ENCODE peak calls at places on chromosomes 3 and 15, in six cellular contexts. U is heart left ventricle, P is progenitor cell of endocrine pancreas, V is astrocyte of the spinal cord, Z is tibial artery, T is IMR-90. G is an unnamed sample.

GRCh38 chr15:90495067-90495466 is 34.7 kb upstream of the CRTC3 start:
- DNase-seq in V (no peak), T (no peak), Z (no peak), U (no peak), P (no peak), G (no peak)

GRCh38 chr3:177694951-177695350 is 497.7 kb upstream of the TBL1XR1 start:
- DNase-seq in T (no peak), P (no peak), Z (no peak), U (no peak), V (no peak), G (no peak)

GRCh38 chr3:168824107-168824506 is 728.4 kb upstream of the GOLIM4 start:
- DNase-seq in P (no peak), Z (no peak), U (no peak), T (no peak), V (no peak), G (no peak)

GRCh38 chr3:10242182-10243065 is 5.8 kb upstream of the TATDN2 start:
- DNase-seq in V (peak), U (no peak), Z (no peak), T (peak), P (no peak), G (no peak)

GRCh38 chr3:167814441-167814951 is 79.0 kb downstream of the SERPINI1 start:
- DNase-seq in P (no peak), U (peak), T (peak), V (peak), Z (no peak), G (no peak)

GRCh38 chr15:66704019-66704782 is 2.2 kb downstream of the SMAD6 start:
- DNase-seq in U (no peak), Z (no peak), T (no peak), P (no peak), V (no peak), G (no peak)

GRCh38 chr15:28961391-28961790 is 75.6 kb downstream of the APBA2 start:
- DNase-seq in Z (no peak), V (no peak), P (no peak), T (no peak), U (no peak), G (no peak)

GRCh38 chr15:96115642-96116041 is 214.9 kb upstream of the NR2F2 start:
- DNase-seq in V (peak), U (no peak), Z (no peak), T (peak), P (no peak), G (no peak)

GRCh38 chr15:79964232-79964820 is 6.7 kb downstream of the BCL2A1 start:
- DNase-seq in P (no peak), V (no peak), Z (no peak), T (no peak), U (no peak), G (no peak)

GRCh38 chr3:196639517-196640500 is at the start of gene NRROS:
- DNase-seq in T (peak), U (peak), Z (peak), V (peak), P (no peak), G (peak)

GRCh38 chr3:170848294-170848917 is 21.6 kb downstream of the RPL22L1 start:
- DNase-seq in V (peak), T (peak), Z (no peak), P (no peak), U (no peak), G (no peak)

GRCh38 chr3:66195347-66195783 is 25.4 kb upstream of the SLC25A26 start:
- DNase-seq in U (peak), V (peak), P (peak), T (peak), Z (no peak), G (peak)

GRCh38 chr3:25055981-25056380 is 372.1 kb upstream of the RARB start:
- DNase-seq in V (no peak), Z (no peak), P (no peak), T (no peak), U (no peak), G (no peak)

GRCh38 chr3:27105904-27106303 is 263.3 kb downstream of the NEK10 start:
- DNase-seq in Z (no peak), P (no peak), T (no peak), V (peak), U (no peak), G (peak)

GRCh38 chr3:172175254-172175599 is 135.8 kb downstream of the FNDC3B start:
- DNase-seq in Z (no peak), V (no peak), P (no peak), T (no peak), U (no peak), G (no peak)

GRCh38 chr15:57589276-57590073 is 2.2 kb upstream of the MYZAP start:
- DNase-seq in Z (peak), T (no peak), U (no peak), P (no peak), V (no peak), G (no peak)

GRCh38 chr15:89322822-89323221 is 11.8 kb downstream of the POLG start:
- DNase-seq in U (no peak), P (no peak), V (no peak), T (no peak), Z (no peak), G (no peak)

GRCh38 chr3:57068437-57069089 is 8.1 kb downstream of the SPATA12 start:
- DNase-seq in U (peak), V (peak), Z (peak), P (no peak), T (peak), G (peak)

GRCh38 chr3:37599186-37599585 is 262.5 kb upstream of the CTDSPL start:
- DNase-seq in P (no peak), U (peak), V (no peak), Z (peak), T (no peak), G (no peak)

GRCh38 chr3:99031778-99032177 is 130.3 kb upstream of the DCBLD2 start:
- DNase-seq in V (no peak), P (no peak), Z (no peak), U (no peak), T (no peak), G (no peak)

GRCh38 chr3:137760341-137761098 is 3.6 kb upstream of the SOX14 start:
- DNase-seq in V (no peak), Z (no peak), U (no peak), P (no peak), T (no peak), G (peak)

GRCh38 chr3:96334779-96335178 is 479.6 kb upstream of the EPHA6 start:
- DNase-seq in T (no peak), Z (no peak), P (no peak), U (no peak), V (no peak), G (no peak)

GRCh38 chr3:67362686-67363085 is 291.7 kb downstream of the SUCLG2 start:
- DNase-seq in Z (no peak), U (no peak), P (no peak), T (peak), V (no peak), G (peak)

GRCh38 chr3:11764931-11765363 is 81.7 kb downstream of the TAMM41 start:
- DNase-seq in V (peak), T (peak), U (no peak), P (no peak), Z (no peak), G (no peak)

GRCh38 chr3:155876037-155876436 is 5.6 kb downstream of the GMPS start:
- DNase-seq in T (no peak), Z (no peak), U (no peak), P (no peak), V (no peak), G (no peak)

GRCh38 chr15:69480932-69481331 is 28.3 kb downstream of the RPLP1 start:
- DNase-seq in U (no peak), P (no peak), Z (no peak), T (no peak), V (no peak), G (no peak)

GRCh38 chr3:195897081-195897852 is 11.1 kb downstream of the TNK2 start:
- DNase-seq in P (no peak), Z (peak), T (peak), U (peak), V (peak), G (no peak)

GRCh38 chr3:55477306-55478010 is 9.6 kb downstream of the WNT5A start:
- DNase-seq in Z (no peak), V (peak), P (no peak), T (no peak), U (no peak), G (no peak)

GRCh38 chr15:85331666-85332261 is 48.6 kb upstream of the AKAP13 start:
- DNase-seq in U (no peak), P (no peak), Z (no peak), V (no peak), T (no peak), G (peak)

DNA sequence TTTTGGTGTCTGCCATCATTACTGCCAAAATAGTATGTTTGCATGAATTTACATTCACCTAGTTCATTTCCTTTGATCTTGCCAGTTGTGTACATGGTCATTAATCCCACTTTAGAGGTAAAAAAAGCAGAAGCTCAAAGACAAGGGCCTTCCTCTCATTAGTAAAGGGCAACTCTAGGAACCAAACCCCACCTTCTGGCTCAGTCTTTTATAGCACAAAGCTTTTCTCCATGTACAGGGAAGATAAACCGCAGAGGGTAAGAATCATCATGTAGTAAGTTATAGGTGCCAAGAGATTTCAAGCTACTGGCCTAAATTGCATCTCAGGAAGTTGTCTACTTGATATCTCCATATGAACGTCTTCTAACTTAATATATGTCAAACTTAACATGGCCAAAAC is 19.3 kb upstream of the SPG21 start:
- DNase-seq in P (no peak), T (no peak), V (no peak), Z (no peak), U (no peak), G (no peak)
- TF ChIP-seq CTCF in P (no peak), T (peak), V (no peak), Z (no peak), U (no peak), G (no peak)

DNA sequence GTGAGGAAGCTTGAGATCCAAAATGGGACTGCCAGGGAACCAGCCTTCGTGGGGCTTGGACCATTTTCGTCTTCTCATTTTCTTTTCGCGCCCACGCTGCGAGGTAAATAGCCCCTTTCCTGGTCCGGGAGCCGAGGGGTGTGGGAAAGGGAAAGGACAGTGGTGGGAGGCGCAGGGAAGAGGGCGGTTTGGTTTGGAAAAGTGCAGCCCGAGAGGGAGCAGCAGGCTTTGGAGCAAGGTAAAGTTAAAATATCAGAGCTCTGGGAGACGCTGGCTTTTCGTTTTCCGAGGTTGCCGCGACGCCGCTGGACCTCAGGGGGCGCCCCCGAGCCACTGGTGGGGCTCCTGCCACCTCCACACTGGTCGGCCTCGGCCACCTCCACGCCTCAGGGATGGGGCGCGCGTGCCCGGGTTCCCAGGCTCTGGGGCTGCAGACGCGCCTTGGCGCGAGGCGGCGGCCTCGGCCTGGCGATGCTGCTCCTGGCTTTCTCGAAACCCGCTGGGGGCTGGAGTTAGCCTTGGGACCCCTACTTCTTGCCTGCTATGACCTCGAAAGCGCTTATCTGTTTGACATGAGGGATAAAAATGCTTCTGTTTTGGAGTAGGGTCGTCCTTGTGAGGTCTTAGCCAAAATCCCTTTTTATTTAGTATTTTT is 3.2 kb downstream of the PTPRG start:
- DNase-seq in P (peak), T (peak), U (peak), V (peak), Z (peak), G (peak)
- TF ChIP-seq CTCF in P (peak), T (peak), U (peak), V (peak), Z (peak), G (peak)

GRCh38 chr3:42749753-42750231 is 23.3 kb downstream of the CCDC13 start:
- DNase-seq in T (no peak), Z (peak), P (no peak), U (no peak), V (no peak), G (no peak)
- TF ChIP-seq CTCF in T (peak), Z (peak), P (peak), U (peak), V (peak), G (peak)

DNA sequence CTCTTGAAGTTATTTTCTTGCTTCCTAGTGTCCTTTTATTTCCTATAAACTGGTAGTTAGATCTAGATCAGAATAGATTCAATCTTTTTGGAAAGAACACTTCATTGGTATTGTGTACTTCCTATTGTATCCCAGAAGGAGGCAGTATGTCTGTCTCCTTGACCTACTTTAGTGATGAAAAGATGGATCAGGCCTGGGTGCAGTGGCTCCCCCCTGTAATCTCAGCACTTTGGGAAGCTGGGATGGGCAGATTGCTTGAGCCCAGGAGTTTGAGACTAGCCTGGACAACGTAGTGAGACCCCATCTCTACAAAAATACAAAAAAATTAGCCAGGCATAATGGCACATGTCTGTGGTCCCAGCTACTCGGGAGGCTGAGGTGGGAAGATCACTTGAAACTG is 12.0 kb downstream of the BSN start:
- DNase-seq in P (no peak), T (no peak), Z (no peak), U (no peak), V (no peak), G (no peak)
- TF ChIP-seq CTCF in P (no peak), T (peak), Z (no peak), U (no peak), V (peak), G (peak)

GRCh38 chr3:124699033-124699432 is 31.2 kb upstream of the UMPS start:
- DNase-seq in T (no peak), Z (no peak), V (no peak), P (no peak), U (no peak), G (no peak)
- TF ChIP-seq CTCF in T (no peak), Z (no peak), V (no peak), P (no peak), U (no peak), G (no peak)

DNA sequence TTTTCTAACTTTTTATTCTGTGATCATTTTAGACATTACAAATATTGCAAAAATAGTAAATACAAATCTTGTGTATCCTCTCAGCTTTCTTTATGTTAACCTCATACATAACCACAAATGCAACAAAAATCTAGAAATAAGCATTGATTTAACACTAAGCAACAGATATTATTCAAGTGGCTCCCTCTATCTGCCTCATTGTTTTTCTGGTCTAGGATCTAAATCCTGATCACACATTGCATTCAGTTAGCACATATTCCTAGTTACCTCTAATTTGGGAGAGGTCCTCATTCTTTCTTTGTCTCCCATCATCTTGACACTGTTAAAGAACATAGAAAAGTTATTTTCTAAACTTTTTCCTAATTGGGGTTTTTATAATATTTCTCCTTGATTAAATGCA is 1126.0 kb downstream of the ROBO2 start:
- DNase-seq in P (no peak), V (no peak), Z (no peak), U (no peak), T (no peak), G (no peak)
- TF ChIP-seq CTCF in P (peak), V (peak), Z (no peak), U (no peak), T (peak), G (no peak)

G was measured in nephron progenitor cell.